ENCODE peak calls at places on chromosomes 3 and 15, in ten cellular contexts. One of them, this sample, is unnamed.

GRCh38 chr3:45413172-45413765 is 24.9 kb downstream of the LARS2 start:
- DNase-seq in iPS DF 6.9: no peak
- DNase-seq in activated naive CD8-positive, alpha-beta T cell treated with anti-CD3 and anti-CD28 coated beads for 36 hours: no peak
- DNase-seq in AG10803: no peak
- DNase-seq in NCI-H510A treated with DMSO at 0.1 percent for 48 hours: no peak
- DNase-seq in activated CD4-positive, alpha-beta T cell treated with anti-CD3 and anti-CD28 coated beads for 24 hours: no peak
- DNase-seq in NCI-H69: peak
- DNase-seq in iPS DF 19.7: no peak
- DNase-seq in endodermal cell: no peak
- DNase-seq in PC-3: peak
- DNase-seq in this sample: no peak

GRCh38 chr3:187016639-187017345 is 86.5 kb downstream of the ST6GAL1 start:
- DNase-seq in iPS DF 6.9: no peak
- DNase-seq in activated naive CD8-positive, alpha-beta T cell treated with anti-CD3 and anti-CD28 coated beads for 36 hours: no peak
- DNase-seq in AG10803: peak
- DNase-seq in NCI-H510A treated with DMSO at 0.1 percent for 48 hours: no peak
- DNase-seq in activated CD4-positive, alpha-beta T cell treated with anti-CD3 and anti-CD28 coated beads for 24 hours: no peak
- DNase-seq in NCI-H69: no peak
- DNase-seq in iPS DF 19.7: no peak
- DNase-seq in endodermal cell: no peak
- DNase-seq in PC-3: peak
- DNase-seq in this sample: peak

GRCh38 chr15:33581032-33581431 is 270.3 kb downstream of the RYR3 start:
- DNase-seq in iPS DF 6.9: no peak
- DNase-seq in activated naive CD8-positive, alpha-beta T cell treated with anti-CD3 and anti-CD28 coated beads for 36 hours: no peak
- DNase-seq in AG10803: peak
- DNase-seq in NCI-H510A treated with DMSO at 0.1 percent for 48 hours: no peak
- DNase-seq in activated CD4-positive, alpha-beta T cell treated with anti-CD3 and anti-CD28 coated beads for 24 hours: no peak
- DNase-seq in NCI-H69: no peak
- DNase-seq in iPS DF 19.7: no peak
- DNase-seq in endodermal cell: no peak
- DNase-seq in PC-3: peak
- DNase-seq in this sample: no peak

GRCh38 chr3:45225465-45226205 is 452 bp downstream of the TMEM158 start:
- DNase-seq in iPS DF 6.9: no peak
- DNase-seq in activated naive CD8-positive, alpha-beta T cell treated with anti-CD3 and anti-CD28 coated beads for 36 hours: peak
- DNase-seq in AG10803: peak
- DNase-seq in NCI-H510A treated with DMSO at 0.1 percent for 48 hours: no peak
- DNase-seq in activated CD4-positive, alpha-beta T cell treated with anti-CD3 and anti-CD28 coated beads for 24 hours: no peak
- DNase-seq in NCI-H69: peak
- DNase-seq in iPS DF 19.7: no peak
- DNase-seq in endodermal cell: peak
- DNase-seq in PC-3: peak
- DNase-seq in this sample: peak

GRCh38 chr3:51436998-51437639 is 46.0 kb downstream of the RBM15B start:
- DNase-seq in iPS DF 6.9: no peak
- DNase-seq in activated naive CD8-positive, alpha-beta T cell treated with anti-CD3 and anti-CD28 coated beads for 36 hours: no peak
- DNase-seq in AG10803: no peak
- DNase-seq in NCI-H510A treated with DMSO at 0.1 percent for 48 hours: no peak
- DNase-seq in activated CD4-positive, alpha-beta T cell treated with anti-CD3 and anti-CD28 coated beads for 24 hours: no peak
- DNase-seq in NCI-H69: no peak
- DNase-seq in iPS DF 19.7: no peak
- DNase-seq in endodermal cell: no peak
- DNase-seq in PC-3: peak
- DNase-seq in this sample: no peak

GRCh38 chr15:57507111-57507510 is 84.6 kb upstream of the MYZAP start:
- DNase-seq in iPS DF 6.9: no peak
- DNase-seq in activated naive CD8-positive, alpha-beta T cell treated with anti-CD3 and anti-CD28 coated beads for 36 hours: no peak
- DNase-seq in AG10803: no peak
- DNase-seq in NCI-H510A treated with DMSO at 0.1 percent for 48 hours: peak
- DNase-seq in activated CD4-positive, alpha-beta T cell treated with anti-CD3 and anti-CD28 coated beads for 24 hours: no peak
- DNase-seq in NCI-H69: no peak
- DNase-seq in iPS DF 19.7: no peak
- DNase-seq in endodermal cell: no peak
- DNase-seq in PC-3: no peak
- DNase-seq in this sample: no peak

GRCh38 chr15:91885714-91886265 is 32.3 kb downstream of the SLCO3A1 start:
- DNase-seq in iPS DF 6.9: no peak
- DNase-seq in activated naive CD8-positive, alpha-beta T cell treated with anti-CD3 and anti-CD28 coated beads for 36 hours: peak
- DNase-seq in AG10803: no peak
- DNase-seq in NCI-H510A treated with DMSO at 0.1 percent for 48 hours: no peak
- DNase-seq in activated CD4-positive, alpha-beta T cell treated with anti-CD3 and anti-CD28 coated beads for 24 hours: no peak
- DNase-seq in NCI-H69: peak
- DNase-seq in iPS DF 19.7: no peak
- DNase-seq in endodermal cell: no peak
- DNase-seq in PC-3: no peak
- DNase-seq in this sample: no peak

GRCh38 chr15:41258706-41259471 is 27.8 kb downstream of the CHP1 start:
- DNase-seq in iPS DF 6.9: no peak
- DNase-seq in activated naive CD8-positive, alpha-beta T cell treated with anti-CD3 and anti-CD28 coated beads for 36 hours: no peak
- DNase-seq in AG10803: peak
- DNase-seq in NCI-H510A treated with DMSO at 0.1 percent for 48 hours: no peak
- DNase-seq in activated CD4-positive, alpha-beta T cell treated with anti-CD3 and anti-CD28 coated beads for 24 hours: no peak
- DNase-seq in NCI-H69: no peak
- DNase-seq in iPS DF 19.7: no peak
- DNase-seq in endodermal cell: no peak
- DNase-seq in PC-3: peak
- DNase-seq in this sample: no peak

GRCh38 chr3:179421500-179421899 is 29.8 kb downstream of the GNB4 start:
- DNase-seq in iPS DF 6.9: no peak
- DNase-seq in activated naive CD8-positive, alpha-beta T cell treated with anti-CD3 and anti-CD28 coated beads for 36 hours: no peak
- DNase-seq in AG10803: peak
- DNase-seq in NCI-H510A treated with DMSO at 0.1 percent for 48 hours: peak
- DNase-seq in activated CD4-positive, alpha-beta T cell treated with anti-CD3 and anti-CD28 coated beads for 24 hours: no peak
- DNase-seq in NCI-H69: peak
- DNase-seq in iPS DF 19.7: no peak
- DNase-seq in endodermal cell: peak
- DNase-seq in PC-3: no peak
- DNase-seq in this sample: no peak

GRCh38 chr3:174767853-174768382 is 91.2 kb upstream of the NAALADL2 start:
- DNase-seq in iPS DF 6.9: no peak
- DNase-seq in activated naive CD8-positive, alpha-beta T cell treated with anti-CD3 and anti-CD28 coated beads for 36 hours: no peak
- DNase-seq in AG10803: no peak
- DNase-seq in NCI-H510A treated with DMSO at 0.1 percent for 48 hours: no peak
- DNase-seq in activated CD4-positive, alpha-beta T cell treated with anti-CD3 and anti-CD28 coated beads for 24 hours: no peak
- DNase-seq in NCI-H69: no peak
- DNase-seq in iPS DF 19.7: no peak
- DNase-seq in endodermal cell: no peak
- DNase-seq in PC-3: peak
- DNase-seq in this sample: no peak

GRCh38 chr15:38176155-38176554 is 76.5 kb upstream of the SPRED1 start:
- DNase-seq in iPS DF 6.9: no peak
- DNase-seq in activated naive CD8-positive, alpha-beta T cell treated with anti-CD3 and anti-CD28 coated beads for 36 hours: no peak
- DNase-seq in AG10803: peak
- DNase-seq in NCI-H510A treated with DMSO at 0.1 percent for 48 hours: no peak
- DNase-seq in activated CD4-positive, alpha-beta T cell treated with anti-CD3 and anti-CD28 coated beads for 24 hours: no peak
- DNase-seq in NCI-H69: no peak
- DNase-seq in iPS DF 19.7: no peak
- DNase-seq in endodermal cell: no peak
- DNase-seq in PC-3: peak
- DNase-seq in this sample: no peak

GRCh38 chr3:70608434-70608833 is 296.0 kb upstream of the MDFIC2 start:
- DNase-seq in iPS DF 6.9: no peak
- DNase-seq in activated naive CD8-positive, alpha-beta T cell treated with anti-CD3 and anti-CD28 coated beads for 36 hours: no peak
- DNase-seq in AG10803: no peak
- DNase-seq in NCI-H510A treated with DMSO at 0.1 percent for 48 hours: no peak
- DNase-seq in activated CD4-positive, alpha-beta T cell treated with anti-CD3 and anti-CD28 coated beads for 24 hours: no peak
- DNase-seq in NCI-H69: peak
- DNase-seq in iPS DF 19.7: no peak
- DNase-seq in endodermal cell: no peak
- DNase-seq in PC-3: no peak
- DNase-seq in this sample: no peak

GRCh38 chr3:66567066-66567465 is 66.2 kb upstream of the LRIG1 start:
- DNase-seq in iPS DF 6.9: no peak
- DNase-seq in activated naive CD8-positive, alpha-beta T cell treated with anti-CD3 and anti-CD28 coated beads for 36 hours: no peak
- DNase-seq in AG10803: no peak
- DNase-seq in NCI-H510A treated with DMSO at 0.1 percent for 48 hours: no peak
- DNase-seq in activated CD4-positive, alpha-beta T cell treated with anti-CD3 and anti-CD28 coated beads for 24 hours: no peak
- DNase-seq in NCI-H69: no peak
- DNase-seq in iPS DF 19.7: no peak
- DNase-seq in endodermal cell: no peak
- DNase-seq in PC-3: peak
- DNase-seq in this sample: no peak

GRCh38 chr15:79849789-79850188 is 47.0 kb downstream of the MTHFS start:
- DNase-seq in iPS DF 6.9: peak
- DNase-seq in activated naive CD8-positive, alpha-beta T cell treated with anti-CD3 and anti-CD28 coated beads for 36 hours: no peak
- DNase-seq in AG10803: peak
- DNase-seq in NCI-H510A treated with DMSO at 0.1 percent for 48 hours: no peak
- DNase-seq in activated CD4-positive, alpha-beta T cell treated with anti-CD3 and anti-CD28 coated beads for 24 hours: no peak
- DNase-seq in NCI-H69: peak
- DNase-seq in iPS DF 19.7: no peak
- DNase-seq in endodermal cell: peak
- DNase-seq in PC-3: peak
- DNase-seq in this sample: no peak

GRCh38 chr3:55143928-55144671 is 216.2 kb upstream of the LRTM1 start:
- DNase-seq in iPS DF 6.9: no peak
- DNase-seq in activated naive CD8-positive, alpha-beta T cell treated with anti-CD3 and anti-CD28 coated beads for 36 hours: no peak
- DNase-seq in AG10803: peak
- DNase-seq in NCI-H510A treated with DMSO at 0.1 percent for 48 hours: no peak
- DNase-seq in activated CD4-positive, alpha-beta T cell treated with anti-CD3 and anti-CD28 coated beads for 24 hours: no peak
- DNase-seq in NCI-H69: no peak
- DNase-seq in iPS DF 19.7: no peak
- DNase-seq in endodermal cell: no peak
- DNase-seq in PC-3: no peak
- DNase-seq in this sample: no peak

GRCh38 chr3:124492824-124493223 is 237.4 kb upstream of the UMPS start:
- DNase-seq in iPS DF 6.9: no peak
- DNase-seq in activated naive CD8-positive, alpha-beta T cell treated with anti-CD3 and anti-CD28 coated beads for 36 hours: no peak
- DNase-seq in AG10803: peak
- DNase-seq in NCI-H510A treated with DMSO at 0.1 percent for 48 hours: peak
- DNase-seq in activated CD4-positive, alpha-beta T cell treated with anti-CD3 and anti-CD28 coated beads for 24 hours: no peak
- DNase-seq in NCI-H69: peak
- DNase-seq in iPS DF 19.7: peak
- DNase-seq in endodermal cell: peak
- DNase-seq in PC-3: peak
- DNase-seq in this sample: no peak

GRCh38 chr15:31111091-31111647 is 9.6 kb upstream of the TRPM1 start:
- DNase-seq in iPS DF 6.9: no peak
- DNase-seq in activated naive CD8-positive, alpha-beta T cell treated with anti-CD3 and anti-CD28 coated beads for 36 hours: no peak
- DNase-seq in AG10803: peak
- DNase-seq in NCI-H510A treated with DMSO at 0.1 percent for 48 hours: no peak
- DNase-seq in activated CD4-positive, alpha-beta T cell treated with anti-CD3 and anti-CD28 coated beads for 24 hours: no peak
- DNase-seq in NCI-H69: no peak
- DNase-seq in iPS DF 19.7: no peak
- DNase-seq in endodermal cell: no peak
- DNase-seq in PC-3: no peak
- DNase-seq in this sample: no peak

GRCh38 chr15:96421211-96421610 is 90.7 kb downstream of the NR2F2 start:
- DNase-seq in iPS DF 6.9: no peak
- DNase-seq in activated naive CD8-positive, alpha-beta T cell treated with anti-CD3 and anti-CD28 coated beads for 36 hours: no peak
- DNase-seq in AG10803: peak
- DNase-seq in NCI-H510A treated with DMSO at 0.1 percent for 48 hours: no peak
- DNase-seq in activated CD4-positive, alpha-beta T cell treated with anti-CD3 and anti-CD28 coated beads for 24 hours: no peak
- DNase-seq in NCI-H69: no peak
- DNase-seq in iPS DF 19.7: no peak
- DNase-seq in endodermal cell: no peak
- DNase-seq in PC-3: no peak
- DNase-seq in this sample: no peak

GRCh38 chr3:179005213-179005612 is 66.4 kb downstream of the ZMAT3 start:
- DNase-seq in iPS DF 6.9: no peak
- DNase-seq in activated naive CD8-positive, alpha-beta T cell treated with anti-CD3 and anti-CD28 coated beads for 36 hours: no peak
- DNase-seq in AG10803: no peak
- DNase-seq in NCI-H510A treated with DMSO at 0.1 percent for 48 hours: no peak
- DNase-seq in activated CD4-positive, alpha-beta T cell treated with anti-CD3 and anti-CD28 coated beads for 24 hours: no peak
- DNase-seq in NCI-H69: no peak
- DNase-seq in iPS DF 19.7: no peak
- DNase-seq in endodermal cell: no peak
- DNase-seq in PC-3: no peak
- DNase-seq in this sample: no peak

This sample was measured in H1.